ENCODE peak calls at places on chromosome 14, in nine cellular contexts. W is pancreas; D is breast epithelium; R is stomach; A is CD8-positive, alpha-beta T cell; S is heart right ventricle; F is Caco-2; Y is mucosa of descending colon; M is CD4-positive, CD25-positive, alpha-beta regulatory T cell. G is an unnamed sample.
A peak's percentile ranks its signal among the peaks of the same experiment; 100 is the strongest.

GRCh38 chr14:75452324-75452723 is 24.5 kb downstream of the JDP2 start:
- DNase-seq in F (no peak), R (no peak), W (no peak), M (no peak), S (peak; percentile 34), A (no peak), D (no peak), Y (no peak), G (no peak)

GRCh38 chr14:99441157-99441870 is 39.3 kb downstream of the SETD3 start:
- DNase-seq in Y (no peak), D (no peak), S (no peak), W (no peak), F (no peak), R (no peak), A (no peak), M (no peak), G (no peak)

GRCh38 chr14:63857467-63858030 is 4.7 kb downstream of the SYNE2 start:
- DNase-seq in R (no peak), A (no peak), D (no peak), Y (no peak), W (no peak), M (peak; percentile 25), F (no peak), S (no peak), G (no peak)

GRCh38 chr14:52917732-52918131 is 33.1 kb downstream of the FERMT2 start:
- DNase-seq in R (no peak), S (no peak), F (no peak), W (no peak), Y (no peak), A (no peak), M (no peak), D (no peak), G (no peak)

GRCh38 chr14:23217621-23218020 is 20.1 kb upstream of the RNF212B start:
- DNase-seq in M (no peak), D (no peak), F (no peak), S (no peak), A (no peak), R (no peak), Y (no peak), W (no peak), G (no peak)

GRCh38 chr14:67331368-67332125 is 28.1 kb downstream of the ATP6V1D start:
- DNase-seq in Y (no peak), M (no peak), W (no peak), D (no peak), F (no peak), A (no peak), R (no peak), S (no peak), G (no peak)

GRCh38 chr14:90235179-90235976 is 21.0 kb upstream of the PSMC1 start:
- DNase-seq in A (peak; percentile 29), R (peak; percentile 76), Y (peak; percentile 55), W (peak; percentile 59), M (peak; percentile 21), D (no peak), F (peak; percentile 43), S (peak; percentile 59), G (peak; percentile 33)

GRCh38 chr14:45038865-45039264 is 45.1 kb upstream of the PRPF39 start:
- DNase-seq in S (no peak), F (no peak), R (no peak), W (no peak), Y (no peak), M (no peak), A (no peak), D (no peak), G (no peak)

GRCh38 chr14:75497191-75497590 is 25.1 kb upstream of the BATF start:
- DNase-seq in S (no peak), D (no peak), W (no peak), F (no peak), M (no peak), A (no peak), Y (no peak), R (no peak), G (no peak)

GRCh38 chr14:31280871-31281220 is 73.3 kb upstream of the HECTD1 start:
- DNase-seq in D (no peak), A (no peak), M (no peak), S (no peak), F (no peak), Y (no peak), W (no peak), R (no peak), G (no peak)

GRCh38 chr14:30620178-30620577 is 1.9 kb upstream of the SCFD1 start:
- DNase-seq in D (no peak), Y (no peak), M (no peak), F (no peak), A (no peak), W (no peak), R (no peak), S (no peak), G (no peak)

GRCh38 chr14:59464651-59465569 is at the start of gene GPR135:
- DNase-seq in M (peak; percentile 55), A (peak; percentile 15), R (peak; percentile 67), Y (peak; percentile 73), S (peak; percentile 69), D (peak; percentile 50), W (peak; percentile 87), F (peak; percentile 52), G (peak; percentile 50)

GRCh38 chr14:75088566-75089373 is 19.3 kb downstream of the ZC2HC1C start:
- DNase-seq in R (peak; percentile 37), M (peak; percentile 22), Y (no peak), S (no peak), A (no peak), D (no peak), W (no peak), F (peak; percentile 55), G (no peak)

GRCh38 chr14:74502236-74503019 is 8.9 kb downstream of the ISCA2 start:
- DNase-seq in W (no peak), F (no peak), Y (no peak), D (no peak), A (no peak), S (no peak), M (no peak), R (no peak), G (no peak)

GRCh38 chr14:22474730-22475351 is 114.2 kb downstream of the DAD1 start:
- DNase-seq in S (no peak), D (no peak), A (no peak), F (no peak), W (no peak), R (no peak), M (no peak), Y (no peak), G (no peak)

GRCh38 chr14:74551903-74552371 is 58.4 kb downstream of the ISCA2 start:
- DNase-seq in F (no peak), A (no peak), M (no peak), S (peak; percentile 77), D (no peak), R (no peak), W (peak; percentile 67), Y (no peak), G (no peak)

GRCh38 chr14:64746298-64747250 is 42.4 kb downstream of the PLEKHG3 start:
- DNase-seq in R (no peak), F (no peak), M (no peak), A (no peak), D (peak; percentile 44), Y (no peak), W (peak; percentile 41), S (no peak), G (no peak)

GRCh38 chr14:52399886-52400599 is 85.9 kb downstream of the PTGER2 start:
- DNase-seq in Y (no peak), S (no peak), R (no peak), D (no peak), W (no peak), F (no peak), M (no peak), A (no peak), G (no peak)

GRCh38 chr14:105797546-105797945 is 271.2 kb downstream of the TMEM121 start:
- DNase-seq in W (no peak), R (no peak), M (no peak), Y (no peak), S (no peak), D (no peak), F (no peak), A (no peak), G (no peak)

DNA sequence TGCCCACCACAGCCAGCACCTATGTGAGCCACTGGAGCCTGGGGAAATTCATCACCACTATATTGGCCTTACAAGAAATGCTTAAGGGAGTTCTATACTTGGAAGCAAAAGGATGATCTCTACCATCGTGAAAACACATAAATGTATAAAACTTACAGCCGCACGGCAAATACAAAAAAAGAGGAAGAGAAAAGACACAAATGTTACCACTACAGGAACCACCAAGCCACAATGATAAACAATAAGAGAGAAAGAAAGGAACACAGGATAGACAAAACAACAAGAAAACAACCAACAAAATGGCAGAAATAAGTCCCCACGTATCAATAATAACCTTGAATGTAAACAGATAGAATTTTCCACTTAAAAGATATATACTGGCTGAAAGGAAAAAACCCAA is 267.5 kb downstream of the TMEM121 start:
- DNase-seq in S (no peak), F (no peak), Y (no peak), R (no peak), D (no peak), A (no peak), M (no peak), W (no peak), G (no peak)
- H3K9me3 ChIP-seq in S (no peaks in the 10 kb centered on the region), F (no peaks in the 10 kb centered on the region), Y (no peaks in the 10 kb centered on the region), R (peaks cover 15% of the 10 kb centered on the region), D (no peaks in the 10 kb centered on the region), A (no peaks in the 10 kb centered on the region), M (no peaks in the 10 kb centered on the region), W (no peaks in the 10 kb centered on the region), G (no peaks in the 10 kb centered on the region)

GRCh38 chr14:101407328-101407727 is 154.0 kb upstream of the DIO3 start:
- DNase-seq in F (no peak), S (no peak), D (no peak), W (no peak), R (no peak), M (no peak), A (no peak), Y (no peak), G (no peak)
- H3K9me3 ChIP-seq in F (no peaks in the 10 kb centered on the region), S (no peaks in the 10 kb centered on the region), D (no peaks in the 10 kb centered on the region), W (no peaks in the 10 kb centered on the region), R (no peaks in the 10 kb centered on the region), M (no peaks in the 10 kb centered on the region), A (no peaks in the 10 kb centered on the region), Y (no peaks in the 10 kb centered on the region), G (no peaks in the 10 kb centered on the region)

DNA sequence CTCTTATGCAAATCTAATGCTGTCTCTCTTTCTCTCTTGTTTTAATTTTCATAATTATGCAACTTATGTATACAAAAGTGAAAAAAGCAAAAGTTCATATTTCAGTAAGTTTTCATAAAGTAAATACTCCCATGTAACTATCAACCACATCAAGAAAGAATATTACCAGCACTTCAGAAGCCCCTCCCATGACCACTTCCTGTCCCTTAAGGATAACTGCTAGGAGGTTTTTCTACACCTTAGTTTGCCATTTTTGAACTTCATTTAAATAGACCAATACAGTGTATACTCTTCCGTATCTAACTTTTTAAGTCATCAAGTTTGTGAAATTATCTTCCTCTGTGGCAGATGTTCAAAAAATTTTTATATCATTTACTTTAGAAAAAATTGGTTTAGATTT is 547 bp upstream of the OR4K15 start:
- DNase-seq in M (no peak), D (no peak), R (no peak), F (no peak), W (no peak), A (no peak), Y (no peak), S (no peak), G (no peak)
- H3K9me3 ChIP-seq in M (no peaks in the 10 kb centered on the region), D (no peaks in the 10 kb centered on the region), R (no peaks in the 10 kb centered on the region), F (no peaks in the 10 kb centered on the region), W (no peaks in the 10 kb centered on the region), A (no peaks in the 10 kb centered on the region), Y (peaks cover 16% of the 10 kb centered on the region), S (no peaks in the 10 kb centered on the region), G (no peaks in the 10 kb centered on the region)

DNA sequence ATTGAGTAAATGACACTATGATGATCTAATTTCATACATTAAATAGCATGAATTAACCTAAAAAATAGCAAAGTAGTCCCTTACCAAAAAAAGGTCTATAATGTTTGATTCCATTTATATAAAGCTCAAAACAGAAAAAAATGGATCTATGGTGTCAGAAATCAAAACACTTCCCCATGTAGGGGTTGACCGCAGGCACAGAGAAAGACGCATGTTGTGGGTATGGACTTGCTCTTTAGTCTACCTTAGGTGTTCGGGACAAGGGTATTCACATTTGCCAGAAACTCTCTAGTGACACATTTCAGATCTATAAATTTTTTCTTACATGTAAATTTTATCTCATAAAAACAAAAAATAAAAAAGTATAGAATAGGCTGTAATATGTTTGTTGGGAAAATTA is 1262.9 kb downstream of the TMEM121 start:
- DNase-seq in W (no peak), Y (no peak), D (no peak), S (no peak), A (no peak), R (no peak), M (no peak), F (no peak), G (no peak)
- H3K9me3 ChIP-seq in W (no peaks in the 10 kb centered on the region), Y (no peaks in the 10 kb centered on the region), D (no peaks in the 10 kb centered on the region), S (no peaks in the 10 kb centered on the region), A (no peaks in the 10 kb centered on the region), R (no peaks in the 10 kb centered on the region), M (no peaks in the 10 kb centered on the region), F (no peaks in the 10 kb centered on the region), G (no peaks in the 10 kb centered on the region)